ENCODE peak calls at places on chromosomes 3 and 15, in four cellular contexts. S is HepG2, B is K562, P is HCT116. A is an unnamed sample. For H3K27me3 and H3K4me1, the result is how much of the 10 kb centered on the place peaks cover.

GRCh38 chr3:180548050-180548449 is 53.9 kb upstream of the TTC14 start:
- DNase-seq in S (no peak), B (no peak), P (no peak), A (no peak)

GRCh38 chr15:74669627-74670026 is 26.2 kb downstream of the EDC3 start:
- DNase-seq in S (no peak), B (no peak), P (no peak), A (no peak)

GRCh38 chr15:84552896-84553295 is 47.9 kb upstream of the ZSCAN2 start:
- DNase-seq in S (no peak), B (no peak), P (no peak), A (no peak)

GRCh38 chr3:28601291-28601690 is 252.7 kb upstream of the AZI2 start:
- DNase-seq in S (no peak), B (no peak), P (no peak), A (no peak)

GRCh38 chr15:89203705-89204273 is 17.6 kb downstream of the RLBP1 start:
- DNase-seq in S (no peak), B (no peak), P (no peak), A (no peak)

GRCh38 chr3:58532794-58533220 is 4.2 kb downstream of the ACOX2 start:
- DNase-seq in S (peak), B (peak), P (peak), A (peak)

GRCh38 chr15:66580643-66581042 is 14.8 kb upstream of the LCTL start:
- DNase-seq in S (no peak), B (no peak), P (no peak), A (no peak)

GRCh38 chr3:150410311-150411105 is 2.4 kb downstream of the TSC22D2 start:
- DNase-seq in S (no peak), B (peak), P (no peak), A (no peak)

GRCh38 chr3:14162178-14162577 is 16.2 kb downstream of the XPC start:
- DNase-seq in S (no peak), B (no peak), P (no peak), A (no peak)

GRCh38 chr15:90780916-90781315 is 63.8 kb downstream of the BLM start:
- DNase-seq in S (no peak), B (no peak), P (no peak), A (no peak)

GRCh38 chr3:55297706-55298105 is 189.4 kb downstream of the WNT5A start:
- DNase-seq in S (no peak), B (no peak), P (no peak), A (no peak)

GRCh38 chr15:39580630-39581500 is at the start of gene THBS1:
- DNase-seq in S (peak), B (no peak), P (no peak), A (no peak)

GRCh38 chr3:110389005-110389404 is 682.6 kb upstream of the NECTIN3 start:
- DNase-seq in S (no peak), B (no peak), P (no peak), A (no peak)

GRCh38 chr3:123936400-123936799 is 24.6 kb downstream of the CCDC14 start:
- DNase-seq in S (no peak), B (no peak), P (no peak), A (no peak)

GRCh38 chr3:66797916-66798560 is 200.1 kb upstream of the KBTBD8 start:
- DNase-seq in S (no peak), B (no peak), P (no peak), A (no peak)

GRCh38 chr15:69059170-69059943 is 44.9 kb downstream of the NOX5 start:
- DNase-seq in S (peak), B (peak), P (peak), A (peak)

GRCh38 chr15:32132850-32133249 is 102.5 kb downstream of the CHRNA7 start:
- DNase-seq in S (peak), B (no peak), P (no peak), A (no peak)

GRCh38 chr3:12194669-12195161 is 36.0 kb upstream of the TIMP4 start:
- DNase-seq in S (peak), B (peak), P (peak), A (peak)

GRCh38 chr15:58413253-58413652 is 18.5 kb upstream of the LIPC start:
- DNase-seq in S (no peak), B (peak), P (no peak), A (no peak)

GRCh38 chr15:71610991-71611720 is 199.2 kb upstream of the NR2E3 start:
- DNase-seq in S (no peak), B (no peak), P (no peak), A (no peak)

DNA sequence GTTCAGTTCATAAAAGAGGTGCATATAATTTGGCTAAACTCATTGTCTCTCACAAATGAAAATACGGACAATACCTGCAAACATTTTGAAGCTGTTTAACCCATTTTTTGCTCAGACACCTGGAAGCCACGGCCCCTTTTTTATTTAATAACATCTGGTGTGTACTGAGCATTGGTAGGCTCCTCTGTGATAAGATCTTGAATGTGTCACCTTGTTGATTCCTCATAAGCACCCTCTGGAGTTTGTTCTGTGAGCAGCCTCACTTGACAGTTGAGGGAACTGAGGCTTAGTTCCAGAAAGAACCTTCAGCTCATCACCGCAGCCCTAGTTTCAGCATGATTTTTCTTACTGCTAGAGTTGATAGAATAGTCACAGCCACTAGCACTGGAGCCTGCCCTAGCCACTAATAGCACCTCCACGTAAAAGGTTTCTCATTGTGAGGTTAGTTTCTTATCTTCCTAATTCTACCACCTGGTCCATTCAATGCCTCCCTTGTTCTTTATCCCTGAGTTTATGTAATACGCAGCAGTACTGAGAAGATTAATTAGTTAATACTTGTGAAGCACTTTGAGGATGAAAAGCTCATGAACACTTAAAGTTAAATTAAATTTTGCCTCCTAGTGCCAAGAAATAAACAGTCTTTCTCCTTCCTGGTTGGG is 71.9 kb downstream of the ITPR1 start:
- DNase-seq in S (no peak), B (peak), P (no peak), A (no peak)
- H3K27me3 ChIP-seq in S (under half), B (under half), P (under half), A (under half)

GRCh38 chr3:134462236-134463059 is 23.3 kb downstream of the ANAPC13 start:
- DNase-seq in S (no peak), B (no peak), P (no peak), A (no peak)

GRCh38 chr3:134464693-134465385 is 20.9 kb downstream of the ANAPC13 start:
- DNase-seq in S (no peak), B (no peak), P (no peak), A (no peak)

GRCh38 chr3:134460965-134461364 is 24.8 kb downstream of the ANAPC13 start:
- DNase-seq in S (no peak), B (no peak), P (no peak), A (no peak)

GRCh38 chr3:134466366-134466765 is 19.4 kb downstream of the ANAPC13 start:
- DNase-seq in S (no peak), B (no peak), P (no peak), A (no peak)

DNA sequence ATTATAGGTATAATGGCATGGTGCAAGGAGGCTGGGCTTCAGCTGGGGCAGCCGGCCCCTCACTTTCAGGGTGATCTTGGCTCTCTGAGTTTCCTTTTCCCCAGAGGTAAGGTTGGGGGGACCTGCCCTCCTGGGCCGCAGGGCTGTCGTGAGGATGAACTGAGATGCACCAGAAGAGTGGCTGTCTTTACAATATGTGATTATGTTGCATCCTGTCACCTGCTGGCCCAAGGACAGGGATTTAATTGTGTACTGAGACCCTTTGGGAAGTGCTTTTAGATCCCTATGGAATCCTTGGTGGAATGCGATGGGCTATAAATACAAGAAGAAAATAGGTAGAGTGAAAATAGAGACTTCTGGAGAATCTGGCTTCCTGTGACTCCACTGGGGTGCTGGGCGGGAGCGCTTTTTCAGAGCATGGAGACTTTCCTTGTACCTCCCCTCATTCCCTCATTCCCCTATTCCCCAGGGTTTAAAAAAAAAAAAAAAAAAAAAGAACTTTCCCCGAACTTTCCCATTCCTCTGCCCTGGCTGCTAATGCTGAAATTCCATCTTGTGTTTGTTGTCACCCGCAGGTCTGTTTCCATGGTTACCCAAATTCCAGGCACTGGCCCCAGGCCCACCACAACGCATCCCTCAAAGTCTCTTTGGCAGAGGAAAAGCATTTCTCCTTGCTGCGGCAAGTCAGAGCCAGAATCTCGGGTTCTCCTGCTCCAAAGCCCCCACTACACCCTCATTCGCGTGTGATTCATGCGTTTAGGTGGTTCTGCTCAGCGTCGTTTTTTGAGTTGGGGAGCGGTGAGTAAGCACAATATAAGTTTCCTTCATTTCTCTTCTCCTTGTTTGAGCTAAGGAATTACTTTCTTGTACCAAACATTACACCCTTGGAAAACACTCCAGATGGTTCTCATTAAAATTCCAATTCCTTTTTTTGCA is 21.8 kb downstream of the ANAPC13 start:
- DNase-seq in S (no peak), B (no peak), P (no peak), A (no peak)
- TF ChIP-seq TCF7L2 in S (no peak), B (no peak), P (no peak), A (no peak)

GRCh38 chr3:158743664-158744566 is 11.7 kb upstream of the RARRES1 start:
- DNase-seq in S (no peak), B (peak), P (no peak), A (no peak)
- H3K4me1 ChIP-seq in S (under half), B (half or more), P (under half), A (under half)

DNA sequence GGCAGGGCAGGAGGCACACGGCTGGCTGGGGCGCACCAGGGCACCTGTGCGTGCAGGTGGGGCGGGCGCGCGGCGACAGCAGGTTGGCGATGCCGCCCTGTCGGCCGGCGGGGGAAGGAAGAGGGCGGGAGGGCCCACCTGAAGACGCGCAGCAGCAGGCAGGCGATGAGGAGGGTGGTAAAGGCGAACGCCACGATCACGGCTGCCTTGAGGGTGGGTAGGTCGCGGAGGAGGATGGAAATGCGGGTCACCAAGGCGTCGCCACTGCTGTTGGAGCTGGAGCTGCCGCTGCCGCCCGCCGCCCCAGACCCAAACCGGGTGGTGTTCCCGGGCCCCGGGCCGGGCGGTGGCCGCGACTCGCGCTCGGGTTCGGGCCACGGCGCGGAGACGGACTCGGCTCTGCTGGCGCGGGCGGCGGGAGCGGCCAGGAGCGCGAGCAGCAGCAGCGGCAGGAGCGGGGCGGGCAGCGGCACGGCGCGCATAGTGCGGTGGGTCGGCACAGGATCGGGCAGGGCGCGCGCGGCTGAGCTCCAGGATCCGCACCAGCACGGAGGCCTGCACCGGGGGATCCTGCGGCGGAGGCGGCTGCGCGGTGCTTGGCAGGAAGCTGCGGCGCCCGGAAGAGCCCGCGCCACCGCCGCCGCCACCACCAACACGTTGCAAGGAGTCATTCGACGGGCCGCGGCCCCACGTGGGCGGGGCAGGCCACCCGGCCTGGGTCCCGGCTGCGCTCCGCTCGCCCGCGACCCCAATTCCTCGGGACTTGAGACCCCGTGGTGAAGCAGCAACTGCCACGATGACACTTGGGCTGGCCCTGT is at the start of gene FAM174B:
- DNase-seq in S (no peak), B (no peak), P (no peak), A (no peak)
- H3K27me3 ChIP-seq in S (under half), B (under half), P (under half), A (under half)

DNA sequence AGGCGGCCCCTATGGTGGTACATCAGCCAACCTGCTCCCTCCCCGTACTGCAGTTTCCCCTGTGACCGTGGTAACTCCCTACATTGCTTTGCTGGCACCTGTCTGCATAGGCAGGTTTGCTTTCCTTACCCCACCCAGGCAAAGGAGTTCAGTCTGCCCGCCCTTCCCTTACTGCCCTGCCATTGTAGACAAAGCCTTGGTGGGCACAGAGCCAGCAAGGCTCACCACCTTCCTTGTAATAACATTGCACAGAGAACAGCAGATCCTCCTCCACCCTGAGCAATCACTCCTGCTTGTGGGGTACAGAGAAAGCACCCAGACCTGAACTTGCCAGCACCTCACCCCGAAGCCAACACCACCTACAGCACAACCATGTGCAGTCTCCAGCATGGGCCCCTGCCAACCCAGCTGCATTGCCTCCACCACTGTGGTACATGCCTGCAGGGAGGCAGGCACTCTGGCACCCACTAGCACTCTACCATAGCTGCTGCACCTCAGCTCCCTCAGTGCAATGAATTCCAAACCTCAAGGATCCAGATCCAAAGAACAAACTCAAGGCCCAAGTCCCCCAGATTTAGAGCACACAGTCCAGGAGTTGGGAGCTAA is 192.7 kb upstream of the KCNMB2 start:
- DNase-seq in S (no peak), B (no peak), P (no peak), A (no peak)
- TF ChIP-seq TCF7L2 in S (no peak), B (no peak), P (no peak), A (no peak)

GRCh38 chr3:184570035-184570434 is 8.4 kb downstream of the EPHB3 start:
- DNase-seq in S (no peak), B (no peak), P (no peak), A (no peak)
- H3K4me1 ChIP-seq in S (under half), B (under half), P (half or more), A (under half)

GRCh38 chr3:193563429-193563828 is 8.7 kb upstream of the ATP13A4 start:
- DNase-seq in S (no peak), B (no peak), P (no peak), A (no peak)
- H3K27me3 ChIP-seq in S (under half), B (under half), P (under half), A (under half)